ENCODE peak calls at places on chromosomes 5 and 9, in eight cellular contexts. G, A, X, T, W, P, C and F are unnamed samples. For H3K9me3, the result is how much of the 10 kb centered on the place peaks cover.

GRCh38 chr5:161305601-161306000 is 240.9 kb downstream of the GABRB2 start:
- DNase-seq in G (no peak), A (no peak), X (no peak), T (no peak), W (no peak), P (no peak), C (no peak), F (no peak)

GRCh38 chr5:150788974-150789373 is 10.4 kb downstream of the SMIM3 start:
- DNase-seq in G (no peak), A (peak), X (no peak), T (no peak), W (peak), P (no peak), C (no peak), F (no peak)

GRCh38 chr5:163916856-163917255 is 411.4 kb downstream of the MAT2B start:
- DNase-seq in G (no peak), A (no peak), X (no peak), T (no peak), W (no peak), P (no peak), C (no peak), F (no peak)

GRCh38 chr5:38258319-38259061 is at the start of gene EGFLAM:
- DNase-seq in G (no peak), A (no peak), X (no peak), T (no peak), W (peak), P (no peak), C (peak), F (peak)

GRCh38 chr9:19876569-19877316 is 87.9 kb upstream of the SLC24A2 start:
- DNase-seq in G (no peak), A (no peak), X (no peak), T (no peak), W (no peak), P (no peak), C (peak), F (no peak)

GRCh38 chr5:173232499-173233346 is 2.3 kb downstream of the NKX2-5 start:
- DNase-seq in G (no peak), A (no peak), X (no peak), T (no peak), W (peak), P (no peak), C (no peak), F (peak)

GRCh38 chr5:91225848-91226686 is 157.1 kb downstream of the ARRDC3 start:
- DNase-seq in G (peak), A (no peak), X (peak), T (peak), W (peak), P (peak), C (peak), F (peak)

GRCh38 chr9:84667571-84668203 is 1.8 kb upstream of the NTRK2 start:
- DNase-seq in G (no peak), A (peak), X (no peak), T (no peak), W (peak), P (no peak), C (peak), F (peak)

GRCh38 chr9:104795857-104796256 is 31.9 kb downstream of the NIPSNAP3B start:
- DNase-seq in G (no peak), A (no peak), X (no peak), T (no peak), W (no peak), P (no peak), C (no peak), F (no peak)

GRCh38 chr9:85510830-85511504 is 230.8 kb downstream of the AGTPBP1 start:
- DNase-seq in G (no peak), A (no peak), X (no peak), T (no peak), W (no peak), P (no peak), C (no peak), F (no peak)

GRCh38 chr9:4298255-4299005 is 1.4 kb downstream of the GLIS3 start:
- DNase-seq in G (peak), A (no peak), X (no peak), T (no peak), W (peak), P (no peak), C (peak), F (peak)

GRCh38 chr5:72380491-72381274 is 60.5 kb downstream of the PTCD2 start:
- DNase-seq in G (no peak), A (no peak), X (no peak), T (no peak), W (no peak), P (no peak), C (no peak), F (no peak)

GRCh38 chr5:72852356-72852755 is 35.9 kb downstream of the TNPO1 start:
- DNase-seq in G (no peak), A (no peak), X (no peak), T (no peak), W (no peak), P (no peak), C (no peak), F (no peak)

GRCh38 chr9:72888032-72888431 is 64.8 kb downstream of the ALDH1A1 start:
- DNase-seq in G (no peak), A (no peak), X (no peak), T (no peak), W (no peak), P (no peak), C (peak), F (no peak)

GRCh38 chr5:170310187-170310586 is 12.6 kb upstream of the LCP2 start:
- DNase-seq in G (no peak), A (no peak), X (no peak), T (no peak), W (no peak), P (no peak), C (no peak), F (no peak)

GRCh38 chr9:134895849-134896833 is 15.5 kb downstream of the FCN2 start:
- DNase-seq in G (peak), A (peak), X (no peak), T (peak), W (peak), P (no peak), C (peak), F (no peak)

GRCh38 chr5:152332696-152333095 is 72.4 kb downstream of the NMUR2 start:
- DNase-seq in G (no peak), A (no peak), X (no peak), T (no peak), W (no peak), P (no peak), C (no peak), F (no peak)

GRCh38 chr5:74685979-74686631 is 1.1 kb downstream of the HEXB start:
- DNase-seq in G (peak), A (peak), X (no peak), T (no peak), W (peak), P (peak), C (peak), F (no peak)

GRCh38 chr5:74682636-74683035 is 2.4 kb upstream of the HEXB start:
- DNase-seq in G (no peak), A (no peak), X (no peak), T (no peak), W (peak), P (no peak), C (no peak), F (no peak)

GRCh38 chr5:74679968-74680367 is 5.1 kb upstream of the HEXB start:
- DNase-seq in G (no peak), A (peak), X (no peak), T (no peak), W (peak), P (no peak), C (no peak), F (no peak)

GRCh38 chr5:74686962-74687751 is 2.1 kb downstream of the HEXB start:
- DNase-seq in G (no peak), A (peak), X (no peak), T (no peak), W (peak), P (no peak), C (no peak), F (no peak)

GRCh38 chr5:74684900-74685851 is at the start of gene HEXB:
- DNase-seq in G (peak), A (peak), X (peak), T (peak), W (peak), P (peak), C (peak), F (peak)
- TF ChIP-seq CTCF in G (no peak), A (no peak), X (peak), T (no peak), W (peak), P (peak), C (no peak), F (peak)

DNA sequence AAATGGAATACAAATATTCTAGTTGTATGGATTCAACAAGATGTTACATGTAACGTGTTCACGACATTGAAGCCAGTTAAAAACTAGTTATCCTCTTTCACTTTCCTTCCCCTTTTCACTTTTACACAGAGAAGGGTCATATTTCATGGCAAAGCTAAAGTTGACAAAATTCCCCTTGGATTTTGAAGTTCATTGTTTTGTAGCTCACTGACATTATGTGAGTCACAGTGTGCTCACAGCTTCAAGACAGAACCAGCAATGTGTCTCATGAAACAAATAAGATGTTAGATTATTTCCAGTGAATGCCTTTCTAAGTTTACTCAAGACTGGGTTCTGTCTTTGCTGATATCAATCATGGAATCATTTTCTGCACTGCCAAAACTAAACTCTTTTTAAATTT is 535.5 kb upstream of the GRIN3A start:
- DNase-seq in G (peak), A (no peak), X (no peak), T (no peak), W (no peak), P (no peak), C (no peak), F (no peak)
- H3K9me3 ChIP-seq in G (under half), A (under half), X (under half), T (under half), W (under half), P (under half), C (under half), F (under half)

DNA sequence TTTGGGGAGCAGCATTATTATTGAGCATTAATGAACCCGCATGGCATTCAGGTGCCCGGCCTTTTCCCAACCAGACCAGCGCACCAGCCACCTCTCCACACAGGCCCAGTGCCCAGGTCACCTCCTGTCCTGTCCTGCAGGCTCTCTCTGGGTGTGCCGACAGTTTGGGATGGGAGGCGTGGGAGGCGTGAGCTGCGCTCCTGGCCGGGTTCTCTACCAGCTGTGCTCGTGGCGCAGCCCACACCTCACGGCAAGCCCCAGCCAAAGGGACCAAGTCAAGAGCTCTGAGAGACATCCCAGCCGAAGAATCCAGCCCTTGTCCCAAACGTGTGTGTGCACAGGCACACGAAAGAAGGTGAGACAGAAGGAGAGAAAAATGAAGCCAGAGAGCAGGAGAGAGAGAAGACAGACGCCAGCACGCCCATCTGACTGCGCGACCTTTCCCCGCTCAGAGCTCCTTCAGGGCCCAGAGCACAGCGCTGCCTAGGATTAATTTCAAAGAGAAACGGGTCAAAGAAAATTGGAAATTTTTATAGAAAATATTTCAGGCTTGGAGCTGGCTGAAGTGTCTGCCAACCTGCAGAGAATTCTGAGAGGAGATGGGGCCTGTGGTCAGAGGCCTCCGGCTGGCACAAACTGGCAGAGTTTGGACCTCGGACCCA is 81.7 kb downstream of the ADAMTS2 start:
- DNase-seq in G (no peak), A (no peak), X (no peak), T (no peak), W (no peak), P (no peak), C (no peak), F (peak)
- H3K9ac ChIP-seq in G (no peak), A (no peak), X (no peak), T (no peak), W (no peak), P (no peak), C (no peak), F (no peak)

GRCh38 chr9:98667241-98667640 is 41.5 kb downstream of the GABBR2 start:
- DNase-seq in G (no peak), A (no peak), X (no peak), T (no peak), W (no peak), P (no peak), C (no peak), F (no peak)

DNA sequence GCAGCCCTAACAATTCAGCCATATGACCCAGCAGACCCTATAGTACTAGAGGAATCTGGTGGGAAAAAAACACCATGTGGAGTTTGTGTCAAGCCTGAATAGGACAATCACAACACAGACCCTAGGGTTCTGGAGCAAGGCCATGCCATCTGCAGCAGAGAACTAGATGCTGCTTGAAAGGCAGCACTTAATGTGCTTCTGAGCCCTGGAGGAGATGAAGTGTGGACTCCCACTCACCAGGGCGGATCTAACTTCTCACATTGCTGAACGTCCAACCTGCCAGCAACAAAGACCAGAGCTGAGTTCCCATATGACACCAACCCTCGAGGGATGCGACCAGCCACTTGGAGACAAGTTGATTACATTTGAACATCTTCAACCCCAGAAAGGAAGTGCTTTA is 43.2 kb downstream of the GABBR2 start:
- DNase-seq in G (no peak), A (no peak), X (no peak), T (no peak), W (no peak), P (no peak), C (no peak), F (no peak)
- TF ChIP-seq CTCF in G (no peak), A (no peak), X (no peak), T (no peak), W (no peak), P (no peak), C (no peak), F (no peak)

DNA sequence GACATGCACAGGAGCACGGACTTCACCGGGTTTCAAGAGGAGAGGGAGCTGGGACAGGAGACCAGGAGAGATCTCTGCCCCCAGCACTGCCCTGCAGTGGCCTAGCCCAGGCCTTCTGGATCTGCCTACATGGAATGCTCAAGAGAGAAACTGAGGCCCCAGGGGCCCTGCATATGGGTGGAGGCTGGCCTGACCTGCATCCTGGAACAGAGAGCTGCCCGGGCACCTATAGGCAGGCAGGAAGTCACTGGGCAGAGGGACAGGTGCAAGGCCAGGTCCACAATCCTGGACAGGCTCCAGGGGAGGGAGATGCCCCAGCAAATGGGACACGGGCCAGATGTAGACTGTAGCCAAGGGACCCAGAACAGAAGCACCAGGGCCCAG is 98.5 kb upstream of the RUFY1 start:
- DNase-seq in G (no peak), A (no peak), X (no peak), T (no peak), W (no peak), P (no peak), C (no peak), F (no peak)
- H3K9me3 ChIP-seq in G (under half), A (under half), X (under half), T (under half), W (under half), P (under half), C (under half), F (under half)

DNA sequence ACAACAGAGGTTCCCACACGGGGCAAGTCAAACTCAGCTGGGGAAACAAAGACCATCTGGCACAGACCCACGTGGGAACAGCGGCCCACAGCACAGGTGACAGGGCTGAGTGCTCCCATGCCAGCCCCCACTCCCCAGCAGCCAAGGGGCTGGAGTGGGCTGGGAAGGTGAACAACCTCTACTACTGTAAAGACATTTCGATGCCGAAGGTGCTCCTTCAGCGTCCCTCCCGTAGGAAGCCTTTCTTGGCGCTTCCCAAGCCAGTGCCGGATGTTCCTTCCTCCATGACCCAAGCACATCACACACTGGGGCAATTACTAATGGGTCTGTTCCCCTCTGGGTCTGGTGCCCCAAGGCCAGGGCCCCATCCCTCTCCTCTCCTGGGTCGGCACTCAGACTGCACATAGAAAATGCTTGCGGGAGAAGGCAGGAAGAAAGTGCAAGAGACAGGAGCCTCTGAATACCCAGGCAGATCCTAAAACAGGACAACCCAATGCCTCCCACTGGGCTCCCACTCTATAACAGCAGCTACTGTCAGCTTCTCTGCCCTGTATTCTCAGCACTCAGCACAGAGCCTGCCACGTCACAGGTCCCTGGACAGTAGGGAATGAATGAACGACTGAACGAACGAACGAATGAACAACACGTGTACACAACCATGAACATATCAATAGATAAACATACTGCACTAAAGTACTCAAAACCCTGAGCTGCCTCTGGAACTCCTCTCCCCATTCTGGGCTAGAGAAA is 77.0 kb upstream of the LRRTM2 start:
- DNase-seq in G (no peak), A (no peak), X (no peak), T (no peak), W (no peak), P (no peak), C (no peak), F (no peak)
- H3K9ac ChIP-seq in G (no peak), A (no peak), X (no peak), T (no peak), W (no peak), P (peak), C (no peak), F (no peak)

DNA sequence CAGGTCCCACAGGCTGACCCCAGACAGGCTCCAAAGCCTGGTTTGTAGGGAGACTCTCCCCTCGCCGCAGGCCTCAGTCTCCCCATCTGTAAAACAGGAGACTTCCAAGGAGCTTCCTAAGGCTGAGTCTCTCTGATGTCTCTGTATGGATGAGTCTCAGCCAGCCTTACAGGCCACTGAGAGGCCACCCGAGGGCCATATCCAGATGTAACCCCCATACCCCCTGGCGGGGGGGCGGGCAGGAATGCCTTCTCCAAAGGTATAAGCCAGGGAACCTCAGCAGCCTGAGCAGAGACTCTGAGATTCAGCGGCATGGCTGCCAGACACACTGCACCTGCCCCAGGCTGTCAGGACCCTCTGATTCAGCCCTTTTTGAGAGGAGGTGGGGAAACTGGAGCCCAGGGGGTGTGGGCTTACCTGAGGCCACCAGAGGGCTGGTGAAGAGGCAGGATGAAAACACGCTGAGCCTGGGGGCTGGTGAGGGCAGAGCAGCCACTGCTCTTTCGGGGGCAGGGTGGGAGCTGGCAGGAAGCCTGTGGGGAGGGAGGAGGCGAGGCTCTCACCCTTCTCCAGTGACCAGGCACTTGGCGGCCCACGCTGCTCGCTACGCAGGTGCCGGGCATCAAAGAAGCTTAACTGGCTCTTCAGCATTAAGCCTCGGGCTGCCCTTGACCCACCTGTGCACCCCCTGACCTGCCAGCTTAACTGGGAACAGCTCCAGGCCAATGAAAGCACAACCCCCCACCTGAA is 5.5 kb upstream of the SUSD3 start:
- DNase-seq in G (no peak), A (no peak), X (no peak), T (no peak), W (no peak), P (peak), C (no peak), F (peak)
- TF ChIP-seq CTCF in G (no peak), A (no peak), X (no peak), T (no peak), W (no peak), P (peak), C (no peak), F (peak)

GRCh38 chr5:103075442-103075841 is 44.5 kb downstream of the GIN1 start:
- DNase-seq in G (no peak), A (no peak), X (no peak), T (no peak), W (no peak), P (no peak), C (no peak), F (no peak)

DNA sequence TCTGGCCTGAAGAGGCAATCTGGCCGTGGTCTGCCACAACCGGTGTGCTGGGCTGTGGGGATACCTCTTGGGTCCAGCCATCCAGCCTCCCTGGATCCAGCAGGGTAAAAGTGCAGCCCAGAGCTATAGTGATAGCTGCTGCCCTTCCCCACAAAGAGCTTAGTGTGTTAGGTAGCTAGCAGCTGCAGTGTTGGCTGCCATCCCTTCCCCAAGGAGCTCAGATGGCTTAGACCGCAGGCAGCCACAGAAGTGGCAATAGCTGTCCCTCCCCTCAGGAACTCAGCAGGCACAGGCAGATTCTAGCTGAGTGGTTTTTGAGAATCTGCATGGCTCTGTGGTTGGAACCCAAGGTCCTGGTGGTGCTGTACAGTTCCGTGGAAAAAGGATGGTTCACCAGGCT is 40.1 kb downstream of the GIN1 start:
- DNase-seq in G (no peak), A (no peak), X (no peak), T (no peak), W (no peak), P (no peak), C (no peak), F (no peak)
- H3K9me3 ChIP-seq in G (under half), A (under half), X (under half), T (under half), W (under half), P (under half), C (under half), F (half or more)